ENCODE peak calls at places on chromosomes 11 and 22, in nine cellular contexts. One of them, this sample, is unnamed.

GRCh38 chr11:64726211-64726641 is 3.2 kb upstream of the NRXN2 start:
- DNase-seq in CD8-positive, alpha-beta T cell: no peak
- DNase-seq in psoas muscle: no peak
- DNase-seq in cardiac fibroblast: no peak
- DNase-seq in coronary artery: no peak
- DNase-seq in astrocyte of the spinal cord: no peak
- DNase-seq in tibial artery: no peak
- DNase-seq in naive thymus-derived CD4-positive, alpha-beta T cell: no peak
- DNase-seq in endodermal cell: no peak
- DNase-seq in this sample: no peak

GRCh38 chr22:23825246-23825905 is 13.4 kb downstream of the DERL3 start:
- DNase-seq in tibial artery: no peak
- DNase-seq in endodermal cell: no peak
- DNase-seq in cardiac fibroblast: no peak
- DNase-seq in coronary artery: no peak
- DNase-seq in naive thymus-derived CD4-positive, alpha-beta T cell: no peak
- DNase-seq in psoas muscle: no peak
- DNase-seq in astrocyte of the spinal cord: no peak
- DNase-seq in CD8-positive, alpha-beta T cell: no peak
- DNase-seq in this sample: no peak

GRCh38 chr11:72422414-72422813 is 11.9 kb downstream of the CLPB start:
- DNase-seq in CD8-positive, alpha-beta T cell: no peak
- DNase-seq in psoas muscle: no peak
- DNase-seq in naive thymus-derived CD4-positive, alpha-beta T cell: no peak
- DNase-seq in cardiac fibroblast: no peak
- DNase-seq in tibial artery: no peak
- DNase-seq in coronary artery: no peak
- DNase-seq in astrocyte of the spinal cord: no peak
- DNase-seq in endodermal cell: no peak
- DNase-seq in this sample: no peak

GRCh38 chr11:122796128-122796717 is 42.1 kb upstream of the CRTAM start:
- DNase-seq in astrocyte of the spinal cord: no peak
- DNase-seq in cardiac fibroblast: peak
- DNase-seq in psoas muscle: peak
- DNase-seq in naive thymus-derived CD4-positive, alpha-beta T cell: peak
- DNase-seq in endodermal cell: peak
- DNase-seq in tibial artery: no peak
- DNase-seq in CD8-positive, alpha-beta T cell: peak
- DNase-seq in coronary artery: no peak
- DNase-seq in this sample: peak

GRCh38 chr11:102661040-102661439 is 35.9 kb upstream of the MMP20 start:
- DNase-seq in psoas muscle: no peak
- DNase-seq in cardiac fibroblast: no peak
- DNase-seq in CD8-positive, alpha-beta T cell: no peak
- DNase-seq in tibial artery: no peak
- DNase-seq in endodermal cell: no peak
- DNase-seq in coronary artery: no peak
- DNase-seq in naive thymus-derived CD4-positive, alpha-beta T cell: no peak
- DNase-seq in astrocyte of the spinal cord: no peak
- DNase-seq in this sample: no peak

GRCh38 chr22:27828214-27828587 is 26.6 kb upstream of the MN1 start:
- DNase-seq in CD8-positive, alpha-beta T cell: no peak
- DNase-seq in astrocyte of the spinal cord: no peak
- DNase-seq in psoas muscle: no peak
- DNase-seq in coronary artery: no peak
- DNase-seq in endodermal cell: no peak
- DNase-seq in naive thymus-derived CD4-positive, alpha-beta T cell: no peak
- DNase-seq in tibial artery: peak
- DNase-seq in cardiac fibroblast: no peak
- DNase-seq in this sample: no peak

GRCh38 chr11:7577883-7578242 is 64.1 kb downstream of the PPFIBP2 start:
- DNase-seq in endodermal cell: no peak
- DNase-seq in tibial artery: no peak
- DNase-seq in naive thymus-derived CD4-positive, alpha-beta T cell: no peak
- DNase-seq in astrocyte of the spinal cord: peak
- DNase-seq in CD8-positive, alpha-beta T cell: no peak
- DNase-seq in coronary artery: no peak
- DNase-seq in cardiac fibroblast: peak
- DNase-seq in psoas muscle: no peak
- DNase-seq in this sample: no peak

GRCh38 chr22:33658775-33659174 is 261.5 kb downstream of the LARGE1 start:
- DNase-seq in psoas muscle: peak
- DNase-seq in CD8-positive, alpha-beta T cell: no peak
- DNase-seq in endodermal cell: no peak
- DNase-seq in coronary artery: no peak
- DNase-seq in cardiac fibroblast: peak
- DNase-seq in astrocyte of the spinal cord: no peak
- DNase-seq in tibial artery: no peak
- DNase-seq in naive thymus-derived CD4-positive, alpha-beta T cell: no peak
- DNase-seq in this sample: no peak

GRCh38 chr11:95487391-95487790 is 256.4 kb upstream of the SESN3 start:
- DNase-seq in astrocyte of the spinal cord: no peak
- DNase-seq in endodermal cell: no peak
- DNase-seq in psoas muscle: no peak
- DNase-seq in tibial artery: no peak
- DNase-seq in naive thymus-derived CD4-positive, alpha-beta T cell: no peak
- DNase-seq in coronary artery: no peak
- DNase-seq in CD8-positive, alpha-beta T cell: no peak
- DNase-seq in cardiac fibroblast: no peak
- DNase-seq in this sample: peak

GRCh38 chr11:17535488-17535887 is 8.7 kb downstream of the USH1C start:
- DNase-seq in cardiac fibroblast: no peak
- DNase-seq in coronary artery: no peak
- DNase-seq in endodermal cell: no peak
- DNase-seq in psoas muscle: no peak
- DNase-seq in naive thymus-derived CD4-positive, alpha-beta T cell: no peak
- DNase-seq in CD8-positive, alpha-beta T cell: no peak
- DNase-seq in tibial artery: no peak
- DNase-seq in astrocyte of the spinal cord: no peak
- DNase-seq in this sample: no peak

GRCh38 chr11:106031210-106031845 is 9.3 kb upstream of the MSANTD4 start:
- DNase-seq in endodermal cell: no peak
- DNase-seq in cardiac fibroblast: no peak
- DNase-seq in tibial artery: no peak
- DNase-seq in naive thymus-derived CD4-positive, alpha-beta T cell: no peak
- DNase-seq in psoas muscle: no peak
- DNase-seq in coronary artery: no peak
- DNase-seq in astrocyte of the spinal cord: no peak
- DNase-seq in CD8-positive, alpha-beta T cell: no peak
- DNase-seq in this sample: no peak

GRCh38 chr11:15157181-15157580 is 42.5 kb downstream of the INSC start:
- DNase-seq in naive thymus-derived CD4-positive, alpha-beta T cell: no peak
- DNase-seq in cardiac fibroblast: peak
- DNase-seq in tibial artery: no peak
- DNase-seq in endodermal cell: no peak
- DNase-seq in CD8-positive, alpha-beta T cell: no peak
- DNase-seq in psoas muscle: no peak
- DNase-seq in coronary artery: no peak
- DNase-seq in astrocyte of the spinal cord: peak
- DNase-seq in this sample: no peak

GRCh38 chr22:22060200-22061084 is 77.9 kb upstream of the TOP3B start:
- DNase-seq in coronary artery: no peak
- DNase-seq in astrocyte of the spinal cord: peak
- DNase-seq in naive thymus-derived CD4-positive, alpha-beta T cell: no peak
- DNase-seq in tibial artery: no peak
- DNase-seq in CD8-positive, alpha-beta T cell: no peak
- DNase-seq in endodermal cell: peak
- DNase-seq in cardiac fibroblast: peak
- DNase-seq in psoas muscle: peak
- DNase-seq in this sample: no peak

GRCh38 chr22:40517631-40518030 is 118.9 kb downstream of the MRTFA start:
- DNase-seq in CD8-positive, alpha-beta T cell: no peak
- DNase-seq in endodermal cell: no peak
- DNase-seq in astrocyte of the spinal cord: no peak
- DNase-seq in cardiac fibroblast: no peak
- DNase-seq in naive thymus-derived CD4-positive, alpha-beta T cell: no peak
- DNase-seq in coronary artery: no peak
- DNase-seq in tibial artery: no peak
- DNase-seq in psoas muscle: no peak
- DNase-seq in this sample: no peak
- H3K4me3 ChIP-seq in CD8-positive, alpha-beta T cell: no peak
- H3K4me3 ChIP-seq in endodermal cell: no peak
- H3K4me3 ChIP-seq in astrocyte of the spinal cord: no peak
- H3K4me3 ChIP-seq in cardiac fibroblast: no peak
- H3K4me3 ChIP-seq in naive thymus-derived CD4-positive, alpha-beta T cell: no peak
- H3K4me3 ChIP-seq in coronary artery: no peak
- H3K4me3 ChIP-seq in tibial artery: no peak
- H3K4me3 ChIP-seq in psoas muscle: no peak
- H3K4me3 ChIP-seq in this sample: no peak

DNA sequence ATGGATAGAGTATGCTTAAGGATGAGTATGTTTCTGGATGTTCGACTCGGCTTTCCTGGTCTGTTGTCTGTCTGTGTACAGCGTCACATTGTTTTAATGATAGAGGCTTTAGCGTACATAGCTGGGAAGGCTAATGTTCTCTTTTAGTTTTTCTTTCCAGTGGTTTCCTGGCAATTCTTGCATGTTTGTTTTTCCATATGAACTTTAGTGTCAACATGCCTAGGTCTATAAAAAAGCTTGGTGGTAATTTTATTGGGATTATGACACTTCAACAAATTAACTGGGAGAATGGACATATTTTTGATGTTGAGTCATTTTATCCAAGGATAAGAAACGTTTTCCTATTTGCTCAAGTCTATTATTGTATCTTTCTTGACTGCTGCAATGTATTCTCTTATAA is 17.6 kb downstream of the F2 start:
- DNase-seq in cardiac fibroblast: no peak
- DNase-seq in CD8-positive, alpha-beta T cell: no peak
- DNase-seq in naive thymus-derived CD4-positive, alpha-beta T cell: no peak
- DNase-seq in endodermal cell: no peak
- DNase-seq in astrocyte of the spinal cord: peak
- DNase-seq in psoas muscle: no peak
- DNase-seq in coronary artery: no peak
- DNase-seq in tibial artery: no peak
- DNase-seq in this sample: no peak
- H3K4me3 ChIP-seq in cardiac fibroblast: no peak
- H3K4me3 ChIP-seq in CD8-positive, alpha-beta T cell: no peak
- H3K4me3 ChIP-seq in naive thymus-derived CD4-positive, alpha-beta T cell: no peak
- H3K4me3 ChIP-seq in endodermal cell: no peak
- H3K4me3 ChIP-seq in astrocyte of the spinal cord: no peak
- H3K4me3 ChIP-seq in psoas muscle: no peak
- H3K4me3 ChIP-seq in coronary artery: no peak
- H3K4me3 ChIP-seq in tibial artery: no peak
- H3K4me3 ChIP-seq in this sample: no peak

GRCh38 chr11:43399983-43400630 is 41.4 kb downstream of the TTC17 start:
- DNase-seq in coronary artery: no peak
- DNase-seq in CD8-positive, alpha-beta T cell: no peak
- DNase-seq in cardiac fibroblast: no peak
- DNase-seq in endodermal cell: no peak
- DNase-seq in psoas muscle: no peak
- DNase-seq in naive thymus-derived CD4-positive, alpha-beta T cell: no peak
- DNase-seq in tibial artery: no peak
- DNase-seq in astrocyte of the spinal cord: peak
- DNase-seq in this sample: no peak
- H3K4me3 ChIP-seq in coronary artery: no peak
- H3K4me3 ChIP-seq in CD8-positive, alpha-beta T cell: no peak
- H3K4me3 ChIP-seq in cardiac fibroblast: no peak
- H3K4me3 ChIP-seq in endodermal cell: no peak
- H3K4me3 ChIP-seq in psoas muscle: no peak
- H3K4me3 ChIP-seq in naive thymus-derived CD4-positive, alpha-beta T cell: no peak
- H3K4me3 ChIP-seq in tibial artery: no peak
- H3K4me3 ChIP-seq in astrocyte of the spinal cord: no peak
- H3K4me3 ChIP-seq in this sample: no peak

DNA sequence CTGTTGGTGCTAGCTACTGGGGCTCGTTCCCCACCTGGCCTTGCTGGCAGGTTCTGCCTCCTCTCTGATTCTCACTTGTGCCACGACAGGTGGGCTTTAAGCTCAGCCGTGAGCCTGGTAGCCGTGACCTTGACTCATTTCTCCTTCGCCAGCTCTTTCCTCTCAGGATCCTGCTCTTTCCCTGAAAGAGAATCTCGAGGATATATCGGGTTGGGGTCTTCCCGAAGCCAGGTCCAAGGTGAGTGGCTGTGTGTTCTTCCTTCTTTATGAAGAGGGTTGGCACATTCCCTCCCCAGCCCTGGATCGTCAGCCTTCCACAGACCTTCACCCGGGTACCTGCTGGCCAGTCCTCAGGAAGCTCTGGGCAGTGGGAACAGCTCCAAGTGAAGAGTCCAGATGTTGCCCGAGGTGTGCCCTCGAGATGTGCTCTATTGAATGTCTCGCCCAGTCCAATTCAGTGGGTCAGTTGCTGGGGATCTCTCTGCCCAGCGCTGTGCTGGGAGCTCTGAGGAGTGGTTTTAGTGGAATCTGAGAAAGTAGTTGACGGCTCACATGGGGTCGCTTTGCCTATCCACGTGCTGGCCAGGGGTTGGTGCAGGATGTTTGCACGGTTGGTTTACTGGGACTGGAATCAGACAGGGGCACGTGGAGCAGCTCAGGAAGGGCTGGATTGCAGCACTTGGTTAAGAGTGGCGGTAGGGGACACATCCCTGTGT is 1.4 kb downstream of the ZNF74 start:
- DNase-seq in endodermal cell: no peak
- DNase-seq in cardiac fibroblast: no peak
- DNase-seq in coronary artery: peak
- DNase-seq in naive thymus-derived CD4-positive, alpha-beta T cell: no peak
- DNase-seq in tibial artery: peak
- DNase-seq in CD8-positive, alpha-beta T cell: no peak
- DNase-seq in psoas muscle: no peak
- DNase-seq in astrocyte of the spinal cord: no peak
- DNase-seq in this sample: no peak
- H3K4me3 ChIP-seq in endodermal cell: peak
- H3K4me3 ChIP-seq in cardiac fibroblast: no peak
- H3K4me3 ChIP-seq in coronary artery: peak
- H3K4me3 ChIP-seq in naive thymus-derived CD4-positive, alpha-beta T cell: no peak
- H3K4me3 ChIP-seq in tibial artery: no peak
- H3K4me3 ChIP-seq in CD8-positive, alpha-beta T cell: peak
- H3K4me3 ChIP-seq in psoas muscle: no peak
- H3K4me3 ChIP-seq in astrocyte of the spinal cord: no peak
- H3K4me3 ChIP-seq in this sample: no peak

This sample was measured in GM12864.